ENCODE peak calls at places on chromosome 18, in five cellular contexts. Q, J, P, E and I are unnamed samples.

GRCh38 chr18:34787931-34788532 is 77.9 kb downstream of the DTNA start:
- DNase-seq in Q (peak; percentile 44), P (peak; percentile 69), E (peak; percentile 57), J (peak; percentile 55), I (no peak)

GRCh38 chr18:36786686-36787085 is 42.1 kb downstream of the TPGS2 start:
- DNase-seq in J (peak; percentile 18), E (peak; percentile 15), Q (peak; percentile 66), P (peak; percentile 71), I (no peak)

GRCh38 chr18:29712785-29713184 is 1329.8 kb downstream of the DSC3 start:
- DNase-seq in E (no peak), P (no peak), Q (no peak), J (no peak), I (no peak)

GRCh38 chr18:37567061-37567993 is 1.7 kb upstream of the CELF4 start:
- DNase-seq in E (no peak), Q (no peak), J (no peak), P (no peak), I (peak; percentile 19)

GRCh38 chr18:8097942-8098341 is 511.3 kb upstream of the RAB12 start:
- DNase-seq in Q (no peak), E (no peak), J (no peak), P (no peak), I (no peak)

GRCh38 chr18:79533146-79533545 is 137.4 kb downstream of the NFATC1 start:
- DNase-seq in J (no peak), E (no peak), Q (no peak), P (no peak), I (no peak)

GRCh38 chr18:67007999-67008398 is 404.1 kb upstream of the CDH19 start:
- DNase-seq in E (no peak), J (no peak), P (no peak), Q (no peak), I (no peak)

GRCh38 chr18:8091042-8091441 is 518.2 kb upstream of the RAB12 start:
- DNase-seq in E (no peak), J (no peak), Q (no peak), P (no peak), I (no peak)

GRCh38 chr18:449374-449773 is 51.1 kb downstream of the COLEC12 start:
- DNase-seq in E (peak; percentile 47), Q (peak; percentile 31), P (no peak), J (no peak), I (no peak)

GRCh38 chr18:46466236-46467160 is 190.5 kb downstream of the LOXHD1 start:
- DNase-seq in E (no peak), P (no peak), J (no peak), Q (no peak), I (no peak)

GRCh38 chr18:76983184-76983583 is 149.4 kb downstream of the MBP start:
- DNase-seq in J (peak; percentile 89), E (peak; percentile 83), Q (peak; percentile 81), P (peak; percentile 67), I (peak; percentile 86)

GRCh38 chr18:61770279-61770678 is 122.5 kb downstream of the RNF152 start:
- DNase-seq in J (no peak), Q (no peak), E (no peak), P (no peak), I (no peak)

GRCh38 chr18:62201870-62202269 is 14.8 kb downstream of the RELCH start:
- DNase-seq in J (no peak), E (no peak), P (no peak), Q (no peak), I (no peak)

GRCh38 chr18:58272779-58273500 is 228.9 kb downstream of the NEDD4L start:
- DNase-seq in E (no peak), Q (no peak), J (no peak), P (peak; percentile 56), I (no peak)

GRCh38 chr18:29439398-29439797 is 1262.5 kb upstream of the CDH2 start:
- DNase-seq in E (no peak), J (no peak), Q (no peak), P (no peak), I (no peak)

GRCh38 chr18:30057398-30057797 is 985.1 kb downstream of the DSC3 start:
- DNase-seq in Q (no peak), J (no peak), E (no peak), P (no peak), I (no peak)

GRCh38 chr18:10488022-10488421 is 33.6 kb downstream of the APCDD1 start:
- DNase-seq in Q (peak; percentile 77), P (peak; percentile 23), E (no peak), J (no peak), I (no peak)

GRCh38 chr18:58241877-58242276 is 197.9 kb downstream of the NEDD4L start:
- DNase-seq in P (peak; percentile 93), E (no peak), Q (no peak), J (no peak), I (no peak)

GRCh38 chr18:41391616-41392610 is 563.1 kb upstream of the PIK3C3 start:
- DNase-seq in P (peak; percentile 70), J (peak; percentile 64), Q (no peak), E (peak; percentile 33), I (peak; percentile 57)

GRCh38 chr18:56214706-56215105 is 423.7 kb downstream of the TXNL1 start:
- DNase-seq in Q (no peak), P (no peak), J (no peak), E (no peak), I (no peak)

GRCh38 chr18:75199327-75199726 is 9.6 kb downstream of the PTGR3 start:
- DNase-seq in E (no peak), J (no peak), P (peak; percentile 13), Q (no peak), I (no peak)
- H3K27ac ChIP-seq in E (no peak overlapping the region), J (no peak overlapping the region), P (no peak overlapping the region), Q (no peak overlapping the region), I (no peak overlapping the region)

DNA sequence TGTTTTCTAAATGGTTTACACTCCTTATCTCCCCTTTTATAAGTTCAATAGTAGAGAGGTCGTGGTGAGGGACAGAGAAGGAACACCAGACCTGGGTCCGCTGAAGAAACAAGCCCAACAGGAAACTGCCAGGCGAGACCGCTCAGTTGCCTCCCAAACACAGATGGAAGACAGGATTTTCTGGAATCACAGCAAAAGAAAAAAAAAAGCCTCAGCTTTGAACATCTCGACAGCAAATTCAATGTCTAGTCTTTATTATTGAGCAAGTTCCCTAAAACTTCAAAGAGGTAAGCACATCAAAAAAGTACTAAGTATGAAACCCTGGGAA is 33.5 kb upstream of the GNAL start:
- DNase-seq in J (no peak), Q (no peak), E (no peak), P (no peak), I (no peak)
- TF ChIP-seq CTCF in J (no peak), Q (no peak), E (no peak), P (no peak), I (peak; percentile 23)

DNA sequence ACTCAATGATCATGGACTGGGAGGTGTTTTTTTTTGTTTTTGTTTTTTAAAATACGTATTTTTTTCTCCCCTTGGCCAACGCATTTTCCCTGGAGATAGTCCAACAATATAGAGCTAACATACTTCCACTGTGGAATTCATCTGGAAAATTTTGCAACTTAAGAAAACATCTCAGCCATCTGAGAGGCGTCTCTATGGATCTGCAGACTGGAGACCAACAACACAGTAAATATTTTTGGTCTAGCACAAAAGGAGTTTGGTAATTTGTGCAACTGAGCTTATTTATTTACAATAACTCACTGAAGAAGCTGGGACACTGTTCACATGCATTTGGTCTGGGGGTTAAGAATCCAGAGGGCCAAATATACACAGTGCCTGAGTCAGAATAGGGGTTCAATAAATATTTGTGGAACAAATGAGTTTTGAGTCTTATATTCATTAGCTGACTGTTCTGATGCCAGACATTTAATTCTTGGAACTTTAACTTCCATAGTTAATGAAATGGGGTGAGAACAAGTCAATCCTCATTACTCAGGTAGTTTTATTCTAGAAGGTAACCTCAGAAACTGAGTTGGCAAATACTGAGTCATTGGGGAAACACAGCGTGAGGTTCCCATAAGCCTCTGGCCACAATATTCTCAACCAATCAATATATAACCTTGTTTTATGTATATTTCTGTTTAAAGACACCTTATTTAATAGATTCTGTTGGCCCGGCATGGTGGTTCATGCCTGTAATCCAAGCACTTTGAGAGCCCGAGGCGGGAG is 36.1 kb downstream of the CCBE1 start:
- DNase-seq in J (no peak), Q (no peak), E (no peak), P (peak; percentile 69), I (no peak)
- H3K27ac ChIP-seq in J (no peak overlapping the region), Q (no peak overlapping the region), E (no peak overlapping the region), P (no peak overlapping the region), I (no peak overlapping the region)

GRCh38 chr18:50356036-50356945 is 18.6 kb upstream of the SKA1 start:
- DNase-seq in E (no peak), Q (no peak), J (no peak), P (no peak), I (no peak)
- TF ChIP-seq CTCF in E (no peak), Q (no peak), J (no peak), P (no peak), I (no peak)